ENCODE peak calls at places on chromosomes 3 and 15, in four cellular contexts. K is adrenal gland, B is COR-L47, J is NCI-H2029 treated with DMSO at 0.1 percent for 48 hours. G is an unnamed sample.

GRCh38 chr3:43525376-43525775 is 96.4 kb downstream of the ANO10 start:
- DNase-seq in J (no peak), B (no peak), K (no peak), G (no peak)

GRCh38 chr3:123301331-123302184 is 99.8 kb downstream of the SEC22A start:
- DNase-seq in K (no peak), B (no peak), J (no peak), G (no peak)

GRCh38 chr3:178129109-178129508 is 407.1 kb upstream of the KCNMB2 start:
- DNase-seq in J (no peak), B (no peak), K (no peak), G (no peak)

GRCh38 chr3:173465112-173465511 is 67.6 kb downstream of the NLGN1 start:
- DNase-seq in B (no peak), K (no peak), J (no peak), G (peak)

GRCh38 chr15:64072812-64073211 is 20.8 kb downstream of the CIAO2A start:
- DNase-seq in B (no peak), J (no peak), K (peak), G (peak)

GRCh38 chr3:40660554-40660953 is 135.8 kb downstream of the ZNF621 start:
- DNase-seq in B (no peak), K (no peak), J (no peak), G (no peak)

GRCh38 chr3:121718205-121718846 is 31.2 kb downstream of the GOLGB1 start:
- DNase-seq in J (no peak), B (no peak), K (no peak), G (no peak)

GRCh38 chr3:72259755-72260589 is 475.0 kb upstream of the PROK2 start:
- DNase-seq in B (no peak), K (no peak), J (no peak), G (peak)

GRCh38 chr3:19063936-19064335 is 84.4 kb upstream of the KCNH8 start:
- DNase-seq in B (no peak), K (no peak), J (no peak), G (no peak)

GRCh38 chr15:96746621-96747155 is 416.2 kb downstream of the NR2F2 start:
- DNase-seq in K (no peak), J (no peak), B (no peak), G (no peak)

GRCh38 chr3:3177861-3178497 is 1.5 kb downstream of the CRBN start:
- DNase-seq in J (no peak), K (no peak), B (no peak), G (peak)

GRCh38 chr3:189949580-189949979 is 171.1 kb downstream of the P3H2 start:
- DNase-seq in B (no peak), K (no peak), J (no peak), G (no peak)

GRCh38 chr3:30426319-30426993 is 179.9 kb upstream of the TGFBR2 start:
- DNase-seq in B (no peak), J (no peak), K (peak), G (peak)

GRCh38 chr3:53074761-53075742 is 29.2 kb upstream of the SFMBT1 start:
- DNase-seq in K (no peak), J (no peak), B (no peak), G (no peak)

GRCh38 chr3:127986803-127987202 is 65.4 kb upstream of the SEC61A1 start:
- DNase-seq in J (no peak), K (no peak), B (no peak), G (no peak)

GRCh38 chr3:66609660-66610547 is 109.1 kb upstream of the LRIG1 start:
- DNase-seq in K (no peak), B (peak), J (peak), G (peak)

GRCh38 chr3:187889601-187890404 is 144.5 kb upstream of the BCL6 start:
- DNase-seq in J (no peak), K (peak), B (no peak), G (peak)

GRCh38 chr15:52653451-52653964 is 25.7 kb downstream of the ATOSA start:
- DNase-seq in K (no peak), J (peak), B (no peak), G (peak)

GRCh38 chr15:31261266-31262142 is 65.1 kb upstream of the KLF13 start:
- DNase-seq in J (no peak), B (no peak), K (peak), G (no peak)

GRCh38 chr15:81002254-81003022 is 1.7 kb downstream of the TLNRD1 start:
- DNase-seq in B (no peak), J (no peak), K (no peak), G (peak)

GRCh38 chr15:60751985-60752952 is 273.3 kb upstream of the ICE2 start:
- DNase-seq in B (peak), K (peak), J (no peak), G (peak)